ENCODE peak calls at places on chromosomes 4 and X, in four cellular contexts. One of them, this sample, is unnamed.

GRCh38 chr4:173217727-173218126 is 49.1 kb downstream of the GALNT7 start:
- DNase-seq in lower leg skin: no peak
- DNase-seq in GM20000: no peak
- DNase-seq in epithelial cell of esophagus: peak; percentile 72
- DNase-seq in this sample: no peak

GRCh38 chrX:10811093-10811492 is 190.7 kb upstream of the MID1 start:
- DNase-seq in lower leg skin: no peak
- DNase-seq in GM20000: no peak
- DNase-seq in epithelial cell of esophagus: no peak
- DNase-seq in this sample: no peak

GRCh38 chr4:1856920-1857699 is 1.2 kb upstream of the LETM1 start:
- DNase-seq in lower leg skin: no peak
- DNase-seq in GM20000: no peak
- DNase-seq in epithelial cell of esophagus: no peak
- DNase-seq in this sample: peak; percentile 20

GRCh38 chr4:101187837-101188236 is 159.5 kb downstream of the PPP3CA start:
- DNase-seq in lower leg skin: no peak
- DNase-seq in GM20000: no peak
- DNase-seq in epithelial cell of esophagus: peak; percentile 28
- DNase-seq in this sample: no peak

GRCh38 chrX:107542500-107542899 is 85.8 kb upstream of the PRPS1 start:
- DNase-seq in lower leg skin: no peak
- DNase-seq in GM20000: no peak
- DNase-seq in epithelial cell of esophagus: peak; percentile 18
- DNase-seq in this sample: no peak

GRCh38 chrX:13569479-13570244 is at the start of gene EGFL6:
- DNase-seq in lower leg skin: no peak
- DNase-seq in GM20000: no peak
- DNase-seq in epithelial cell of esophagus: no peak
- DNase-seq in this sample: peak; percentile 2

GRCh38 chr4:127174731-127175130 is 458.0 kb upstream of the INTU start:
- DNase-seq in lower leg skin: no peak
- DNase-seq in GM20000: no peak
- DNase-seq in epithelial cell of esophagus: no peak
- DNase-seq in this sample: no peak

GRCh38 chrX:148380614-148381561 is 119.5 kb upstream of the AFF2 start:
- DNase-seq in lower leg skin: no peak
- DNase-seq in GM20000: peak; percentile 26
- DNase-seq in epithelial cell of esophagus: no peak
- DNase-seq in this sample: no peak

GRCh38 chr4:123096038-123096437 is 173.6 kb upstream of the NUDT6 start:
- DNase-seq in lower leg skin: no peak
- DNase-seq in GM20000: no peak
- DNase-seq in epithelial cell of esophagus: peak; percentile 48
- DNase-seq in this sample: peak; percentile 22

GRCh38 chr4:152494020-152494419 is 41.9 kb downstream of the FBXW7 start:
- DNase-seq in lower leg skin: no peak
- DNase-seq in GM20000: no peak
- DNase-seq in epithelial cell of esophagus: no peak
- DNase-seq in this sample: no peak

GRCh38 chrX:37818031-37818430 is 29.3 kb downstream of the DYNLT3 start:
- DNase-seq in lower leg skin: no peak
- DNase-seq in GM20000: peak; percentile 7
- DNase-seq in epithelial cell of esophagus: no peak
- DNase-seq in this sample: no peak

GRCh38 chrX:153440556-153441135 is 5.2 kb downstream of the TREX2 start:
- DNase-seq in lower leg skin: no peak
- DNase-seq in GM20000: no peak
- DNase-seq in epithelial cell of esophagus: peak; percentile 2
- DNase-seq in this sample: no peak

GRCh38 chrX:96389314-96390048 is 295.2 kb upstream of the DIAPH2 start:
- DNase-seq in lower leg skin: no peak
- DNase-seq in GM20000: no peak
- DNase-seq in epithelial cell of esophagus: peak; percentile 35
- DNase-seq in this sample: no peak

GRCh38 chrX:139642241-139642927 is 65.6 kb downstream of the MCF2 start:
- DNase-seq in lower leg skin: no peak
- DNase-seq in GM20000: no peak
- DNase-seq in epithelial cell of esophagus: peak; percentile 44
- DNase-seq in this sample: no peak

GRCh38 chrX:148500428-148501120 is at the start of gene AFF2:
- DNase-seq in lower leg skin: no peak
- DNase-seq in GM20000: peak; percentile 33
- DNase-seq in epithelial cell of esophagus: peak; percentile 18
- DNase-seq in this sample: peak; percentile 35

GRCh38 chr4:169510617-169511016 is 101.8 kb downstream of the NEK1 start:
- DNase-seq in lower leg skin: no peak
- DNase-seq in GM20000: no peak
- DNase-seq in epithelial cell of esophagus: no peak
- DNase-seq in this sample: no peak

GRCh38 chr4:1939664-1940509 is 68.7 kb downstream of the NSD2 start:
- DNase-seq in lower leg skin: no peak
- DNase-seq in GM20000: no peak
- DNase-seq in epithelial cell of esophagus: peak; percentile 79
- DNase-seq in this sample: no peak

GRCh38 chr4:186202490-186203140 is 11.2 kb downstream of the CYP4V2 start:
- DNase-seq in lower leg skin: no peak
- DNase-seq in GM20000: no peak
- DNase-seq in epithelial cell of esophagus: no peak
- DNase-seq in this sample: no peak

GRCh38 chr4:186203391-186203802 is 12.0 kb downstream of the CYP4V2 start:
- DNase-seq in lower leg skin: no peak
- DNase-seq in GM20000: no peak
- DNase-seq in epithelial cell of esophagus: peak; percentile 1
- DNase-seq in this sample: no peak

GRCh38 chr4:186200436-186201409 is 9.4 kb downstream of the CYP4V2 start:
- DNase-seq in lower leg skin: no peak
- DNase-seq in GM20000: no peak
- DNase-seq in epithelial cell of esophagus: no peak
- DNase-seq in this sample: no peak

GRCh38 chr4:186204103-186204559 is 12.8 kb downstream of the CYP4V2 start:
- DNase-seq in lower leg skin: peak; percentile 21
- DNase-seq in GM20000: no peak
- DNase-seq in epithelial cell of esophagus: peak; percentile 71
- DNase-seq in this sample: no peak

GRCh38 chr4:186201535-186202230 is 10.3 kb downstream of the CYP4V2 start:
- DNase-seq in lower leg skin: no peak
- DNase-seq in GM20000: peak; percentile 58
- DNase-seq in epithelial cell of esophagus: peak; percentile 65
- DNase-seq in this sample: peak; percentile 46
- TF ChIP-seq CTCF in lower leg skin: no peak
- TF ChIP-seq CTCF in GM20000: no peak
- TF ChIP-seq CTCF in epithelial cell of esophagus: peak; percentile 85
- TF ChIP-seq CTCF in this sample: peak; percentile 40

DNA sequence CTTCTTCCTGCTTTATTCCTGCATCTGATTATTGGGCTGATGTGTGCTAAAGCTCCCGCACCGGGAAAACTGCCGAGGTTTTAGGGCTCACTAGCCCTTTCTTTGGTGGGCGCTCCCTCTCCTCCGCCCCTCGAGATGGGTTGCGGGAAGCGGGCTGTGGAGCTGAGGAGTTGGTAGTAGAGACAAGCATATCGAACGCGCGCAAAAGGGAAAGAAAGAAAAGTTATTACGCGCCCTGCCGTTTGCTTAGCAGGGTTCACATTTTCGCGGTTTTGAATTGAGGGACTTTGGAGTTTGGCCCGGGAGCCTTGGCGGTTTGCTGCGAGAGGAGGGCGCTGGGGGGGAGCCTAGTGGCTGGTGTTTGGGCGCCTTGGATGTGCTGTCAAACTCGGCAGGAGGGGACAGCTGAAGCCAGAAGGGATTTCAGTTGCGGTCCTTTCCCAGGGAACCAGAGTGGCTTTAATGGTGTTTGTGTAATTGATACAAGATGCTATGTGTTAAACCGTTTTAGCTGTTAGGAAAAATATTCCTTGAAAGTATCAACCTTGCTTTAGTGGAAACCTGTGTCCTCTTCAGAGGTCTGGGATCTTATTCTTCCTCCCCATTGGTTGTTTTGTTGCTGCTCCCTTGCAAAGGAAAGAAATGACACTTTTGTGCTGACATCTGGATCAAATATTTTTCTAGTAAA is 1.1 kb downstream of the GAB1 start:
- DNase-seq in lower leg skin: no peak
- DNase-seq in GM20000: no peak
- DNase-seq in epithelial cell of esophagus: peak; percentile 29
- DNase-seq in this sample: peak; percentile 19
- TF ChIP-seq CTCF in lower leg skin: no peak
- TF ChIP-seq CTCF in GM20000: no peak
- TF ChIP-seq CTCF in epithelial cell of esophagus: no peak
- TF ChIP-seq CTCF in this sample: no peak

GRCh38 chr4:154082760-154083530 is 294.1 kb upstream of the SFRP2 start:
- DNase-seq in lower leg skin: no peak
- DNase-seq in GM20000: no peak
- DNase-seq in epithelial cell of esophagus: peak; percentile 8
- DNase-seq in this sample: peak; percentile 9
- TF ChIP-seq CTCF in lower leg skin: no peak
- TF ChIP-seq CTCF in GM20000: peak; percentile 14
- TF ChIP-seq CTCF in epithelial cell of esophagus: peak; percentile 17
- TF ChIP-seq CTCF in this sample: peak; percentile 39

GRCh38 chr4:8383451-8384160 is 56.9 kb downstream of the ACOX3 start:
- DNase-seq in lower leg skin: no peak
- DNase-seq in GM20000: no peak
- DNase-seq in epithelial cell of esophagus: no peak
- DNase-seq in this sample: no peak
- TF ChIP-seq CTCF in lower leg skin: no peak
- TF ChIP-seq CTCF in GM20000: no peak
- TF ChIP-seq CTCF in epithelial cell of esophagus: no peak
- TF ChIP-seq CTCF in this sample: no peak

DNA sequence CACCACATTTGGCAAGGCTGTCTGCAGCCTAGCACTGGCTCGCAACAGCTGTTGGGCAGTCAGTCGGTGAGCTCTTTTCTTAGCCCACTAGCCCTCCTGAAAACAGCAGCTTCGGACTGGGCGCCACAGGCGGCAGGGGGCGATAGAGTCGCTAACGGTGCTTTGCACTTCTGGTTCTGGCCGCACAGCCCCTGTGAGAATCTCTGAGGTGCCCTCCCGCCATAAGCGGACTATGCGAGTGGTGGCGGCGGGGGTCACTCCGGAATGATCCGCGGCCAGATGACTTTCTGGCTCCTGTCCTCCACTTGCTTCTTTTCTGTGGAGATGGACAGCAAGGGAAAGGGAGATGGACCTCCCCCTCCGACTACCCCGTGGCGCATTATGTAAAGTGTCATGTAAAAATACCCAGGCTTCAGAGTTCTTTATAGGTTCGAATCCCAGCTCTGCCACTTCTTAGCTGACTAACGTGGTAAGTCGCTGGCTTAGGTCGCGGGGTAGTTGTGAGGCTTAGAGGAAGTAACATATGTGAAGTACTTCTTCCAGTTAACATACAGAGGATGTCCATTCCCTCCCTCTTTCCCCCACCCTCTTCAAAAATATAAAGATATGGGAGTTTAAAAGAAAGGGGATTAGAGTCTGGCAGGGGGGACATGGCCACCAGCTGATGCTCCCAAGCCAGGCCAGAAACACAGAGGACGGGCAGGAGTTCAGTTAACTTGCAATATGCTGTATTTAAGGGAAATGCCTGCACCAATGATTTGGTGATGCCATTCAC is 11.0 kb downstream of the ARHGAP36 start:
- DNase-seq in lower leg skin: no peak
- DNase-seq in GM20000: peak; percentile 26
- DNase-seq in epithelial cell of esophagus: peak; percentile 1
- DNase-seq in this sample: peak; percentile 75
- TF ChIP-seq CTCF in lower leg skin: no peak
- TF ChIP-seq CTCF in GM20000: no peak
- TF ChIP-seq CTCF in epithelial cell of esophagus: peak; percentile 15
- TF ChIP-seq CTCF in this sample: peak; percentile 43

GRCh38 chrX:154525606-154526490 is 9.8 kb upstream of the FAM3A start:
- DNase-seq in lower leg skin: no peak
- DNase-seq in GM20000: no peak
- DNase-seq in epithelial cell of esophagus: peak; percentile 62
- DNase-seq in this sample: no peak
- TF ChIP-seq CTCF in lower leg skin: no peak
- TF ChIP-seq CTCF in GM20000: no peak
- TF ChIP-seq CTCF in epithelial cell of esophagus: no peak
- TF ChIP-seq CTCF in this sample: no peak

DNA sequence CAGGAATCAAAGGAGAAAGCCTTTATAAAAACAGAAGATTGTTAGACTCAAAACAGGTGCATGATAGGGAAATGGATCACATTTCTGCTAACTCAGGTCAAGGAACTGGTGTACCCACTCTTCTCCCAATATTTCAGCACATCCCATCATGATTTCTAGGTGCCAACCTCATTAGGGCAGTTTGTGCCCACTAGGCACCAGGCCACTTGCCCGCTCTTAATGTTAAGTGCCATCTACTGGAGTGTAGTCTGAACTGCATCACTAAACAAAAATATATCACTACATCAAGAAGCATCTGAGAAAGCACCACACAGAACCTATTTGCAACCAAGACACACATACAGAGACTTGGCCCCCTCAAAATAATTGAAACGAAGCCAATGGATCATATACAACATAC is 140.4 kb upstream of the GRID2 start:
- DNase-seq in lower leg skin: no peak
- DNase-seq in GM20000: no peak
- DNase-seq in epithelial cell of esophagus: peak; percentile 33
- DNase-seq in this sample: no peak
- TF ChIP-seq CTCF in lower leg skin: no peak
- TF ChIP-seq CTCF in GM20000: no peak
- TF ChIP-seq CTCF in epithelial cell of esophagus: peak; percentile 42
- TF ChIP-seq CTCF in this sample: no peak

GRCh38 chrX:31293409-31293808 is 221.6 kb upstream of the FTHL17 start:
- DNase-seq in lower leg skin: no peak
- DNase-seq in GM20000: peak; percentile 2
- DNase-seq in epithelial cell of esophagus: no peak
- DNase-seq in this sample: no peak
- TF ChIP-seq CTCF in lower leg skin: no peak
- TF ChIP-seq CTCF in GM20000: peak; percentile 18
- TF ChIP-seq CTCF in epithelial cell of esophagus: peak; percentile 30
- TF ChIP-seq CTCF in this sample: no peak

This sample was measured in endothelial cell.